ENCODE peak calls at places on chromosomes 13 and 19, in six cellular contexts. V is esophagus squamous epithelium; T is testis; U is CD8-positive, alpha-beta T cell; N is astrocyte of the cerebellum; P is GM10248. Y is an unnamed sample.

GRCh38 chr13:47831265-47831664 is 169.8 kb downstream of the SUCLA2 start:
- DNase-seq in V (no peak), N (no peak), T (no peak), P (no peak), U (no peak), Y (no peak)

GRCh38 chr13:23348270-23349126 is 85.0 kb downstream of the SACS start:
- DNase-seq in U (no peak), T (no peak), P (no peak), V (no peak), N (no peak), Y (no peak)

GRCh38 chr13:36921902-36922301 is 1.9 kb upstream of the SMAD9 start:
- DNase-seq in V (no peak), N (no peak), U (no peak), P (no peak), T (no peak), Y (no peak)

GRCh38 chr19:3142292-3142670 is 6.4 kb downstream of the GNA15 start:
- DNase-seq in T (no peak), N (no peak), P (no peak), U (no peak), V (no peak), Y (no peak)

GRCh38 chr19:51980116-51980736 is 6.4 kb downstream of the ZNF350 start:
- DNase-seq in U (no peak), N (no peak), P (no peak), T (no peak), V (no peak), Y (no peak)

GRCh38 chr19:38195237-38195636 is 28.8 kb downstream of the DPF1 start:
- DNase-seq in P (no peak), T (no peak), N (no peak), V (no peak), U (no peak), Y (no peak)

GRCh38 chr19:39304701-39305571 is 8.7 kb downstream of the IFNL1 start:
- DNase-seq in U (no peak), V (no peak), N (no peak), P (no peak), T (no peak), Y (no peak)

GRCh38 chr13:34201050-34201913 is 383.3 kb downstream of the RFC3 start:
- DNase-seq in T (no peak), U (no peak), P (no peak), N (no peak), V (no peak), Y (no peak)

GRCh38 chr13:97344250-97345175 is 89.5 kb upstream of the RAP2A start:
- DNase-seq in T (peak; percentile 77), P (peak; percentile 32), U (peak; percentile 35), V (no peak), N (peak; percentile 44), Y (peak; percentile 36)

GRCh38 chr13:92745233-92745632 is 481.4 kb upstream of the GPC6 start:
- DNase-seq in N (no peak), T (no peak), V (no peak), P (no peak), U (no peak), Y (no peak)

GRCh38 chr13:64293923-64294322 is 2878.3 kb upstream of the PCDH20 start:
- DNase-seq in P (no peak), V (no peak), U (no peak), T (no peak), N (no peak), Y (no peak)

GRCh38 chr13:108214511-108215383 is 589 bp downstream of the LIG4 start:
- DNase-seq in V (peak; percentile 41), T (peak; percentile 40), U (peak; percentile 7), P (no peak), N (no peak), Y (no peak)

GRCh38 chr13:71879129-71879535 is 12.1 kb upstream of the DACH1 start:
- DNase-seq in T (no peak), P (peak; percentile 22), V (no peak), U (no peak), N (no peak), Y (no peak)

GRCh38 chr19:58317481-58318072 is 9.2 kb upstream of the ZSCAN22 start:
- DNase-seq in P (no peak), U (no peak), N (peak; percentile 26), T (no peak), V (no peak), Y (no peak)

GRCh38 chr19:13240312-13241022 is 90.3 kb downstream of the IER2 start:
- DNase-seq in U (no peak), N (no peak), V (no peak), T (no peak), P (no peak), Y (no peak)

GRCh38 chr13:47332149-47332548 is 435.3 kb upstream of the HTR2A start:
- DNase-seq in N (no peak), P (no peak), T (no peak), U (no peak), V (no peak), Y (no peak)

GRCh38 chr19:45693168-45693788 is 812 bp downstream of the QPCTL start:
- DNase-seq in V (peak; percentile 21), T (peak; percentile 88), N (peak; percentile 28), P (peak; percentile 73), U (peak; percentile 80), Y (peak; percentile 88)
- TF ChIP-seq CTCF in V (peak; percentile 93), T (peak; percentile 78), N (peak; percentile 94), P (peak; percentile 93), U (peak; percentile 88), Y (peak; percentile 93)

GRCh38 chr19:1466461-1467227 is 12.4 kb downstream of the C19orf25 start:
- DNase-seq in V (no peak), T (no peak), P (no peak), N (no peak), U (no peak), Y (no peak)

GRCh38 chr19:1467228-1467511 is 11.8 kb downstream of the C19orf25 start:
- DNase-seq in U (no peak), P (no peak), T (no peak), V (no peak), N (no peak), Y (no peak)

GRCh38 chr19:1467512-1468273 is 11.3 kb downstream of the C19orf25 start:
- DNase-seq in T (no peak), V (no peak), N (no peak), U (no peak), P (no peak), Y (no peak)

GRCh38 chr19:1466018-1466460 is 13.0 kb downstream of the C19orf25 start:
- DNase-seq in T (no peak), N (no peak), U (no peak), P (no peak), V (no peak), Y (no peak)

GRCh38 chr19:1465191-1466016 is 13.6 kb downstream of the C19orf25 start:
- DNase-seq in T (peak; percentile 78), U (peak; percentile 37), V (no peak), N (no peak), P (no peak), Y (no peak)
- TF ChIP-seq CTCF in T (peak; percentile 41), U (no peak), V (peak; percentile 21), N (peak; percentile 58), P (peak; percentile 45), Y (peak; percentile 60)

GRCh38 chr13:112968380-112968909 is 569 bp upstream of the MCF2L start:
- DNase-seq in T (peak; percentile 47), P (no peak), N (no peak), U (peak; percentile 48), V (no peak), Y (no peak)
- TF ChIP-seq CTCF in T (no peak), P (no peak), N (no peak), U (peak; percentile 14), V (no peak), Y (peak; percentile 44)

GRCh38 chr19:11016591-11016990 is 55.8 kb downstream of the SMARCA4 start:
- DNase-seq in V (no peak), P (no peak), U (no peak), N (no peak), T (peak; percentile 36), Y (no peak)

GRCh38 chr19:11013771-11014170 is 52.9 kb downstream of the SMARCA4 start:
- DNase-seq in U (no peak), P (no peak), V (no peak), N (no peak), T (no peak), Y (no peak)

GRCh38 chr19:11017275-11018035 is 56.6 kb downstream of the SMARCA4 start:
- DNase-seq in T (no peak), P (no peak), N (no peak), U (no peak), V (no peak), Y (no peak)

GRCh38 chr19:11012507-11012906 is 51.7 kb downstream of the SMARCA4 start:
- DNase-seq in T (no peak), U (no peak), V (no peak), P (no peak), N (no peak), Y (no peak)

GRCh38 chr19:11014403-11014911 is 53.6 kb downstream of the SMARCA4 start:
- DNase-seq in N (no peak), U (no peak), P (no peak), V (no peak), T (no peak), Y (no peak)
- TF ChIP-seq CTCF in N (no peak), U (no peak), P (no peak), V (no peak), T (no peak), Y (no peak)

GRCh38 chr13:69580255-69580654 is 527.4 kb upstream of the ATXN8OS start:
- DNase-seq in N (no peak), T (no peak), V (no peak), P (no peak), U (no peak), Y (no peak)

GRCh38 chr13:69591437-69591836 is 516.2 kb upstream of the ATXN8OS start:
- DNase-seq in T (no peak), N (no peak), U (no peak), P (no peak), V (no peak), Y (no peak)

GRCh38 chr13:69589531-69589930 is 518.1 kb upstream of the ATXN8OS start:
- DNase-seq in T (no peak), N (no peak), U (no peak), V (no peak), P (no peak), Y (no peak)

DNA sequence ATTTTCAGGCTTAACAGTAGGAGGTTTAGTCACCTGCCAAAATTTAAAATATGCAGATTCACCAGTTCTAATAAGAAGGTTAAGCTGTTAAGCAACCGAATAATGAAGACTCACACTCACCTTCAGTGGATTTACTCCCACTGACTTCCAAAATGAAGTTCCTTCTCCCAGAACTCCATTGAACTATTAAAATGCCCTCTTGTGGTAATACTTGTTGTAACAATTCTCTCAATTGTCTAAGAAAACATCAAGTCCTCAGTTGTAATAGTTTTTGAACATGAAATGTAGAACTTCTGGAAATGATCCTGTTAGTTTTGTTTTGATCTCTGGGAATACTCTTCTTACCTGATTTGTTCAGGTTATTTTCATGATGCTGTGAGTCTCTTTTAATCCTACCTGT is 522.0 kb upstream of the ATXN8OS start:
- DNase-seq in P (no peak), U (no peak), T (no peak), V (no peak), N (no peak), Y (no peak)
- TF ChIP-seq CTCF in P (no peak), U (no peak), T (peak; percentile 12), V (no peak), N (no peak), Y (peak; percentile 42)

DNA sequence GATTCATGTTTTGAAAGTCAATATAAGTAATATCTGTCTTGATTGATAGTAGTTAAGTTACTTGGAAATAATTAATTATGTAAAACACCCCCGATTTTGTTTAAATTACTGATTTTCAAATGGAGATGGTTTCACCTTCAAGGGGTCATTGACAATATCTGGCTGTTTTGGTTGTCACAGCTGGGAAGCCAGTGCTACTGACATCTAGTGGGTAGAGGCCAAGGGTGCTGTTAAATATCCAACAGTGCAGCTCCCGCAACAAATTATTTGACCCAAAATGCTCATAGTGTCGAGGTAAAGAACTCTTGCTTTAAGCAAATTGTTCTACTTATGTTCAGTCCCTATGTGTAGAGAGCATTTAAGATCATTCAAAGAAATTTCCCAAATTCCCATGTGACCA is 50.6 kb upstream of the PCDH20 start:
- DNase-seq in T (no peak), N (no peak), P (no peak), U (no peak), V (no peak), Y (no peak)
- TF ChIP-seq CTCF in T (no peak), N (peak; percentile 14), P (no peak), U (no peak), V (no peak), Y (peak; percentile 37)

Y was measured in neural crest cell.